ENCODE peak calls at places on chromosomes 11 and 22, in five cellular contexts. Q is esophagus muscularis mucosa, Y is prostate gland, U is spleen, X is sigmoid colon. S is an unnamed sample.

GRCh38 chr11:67413266-67413797 is 2.1 kb upstream of the CARNS1 start:
- DNase-seq in Q (no peak), Y (no peak), U (no peak), X (no peak), S (no peak)

GRCh38 chr11:121714356-121714755 is 261.6 kb upstream of the SORL1-AS1 start:
- DNase-seq in Q (no peak), Y (no peak), U (no peak), X (no peak), S (no peak)

GRCh38 chr11:79762271-79762935 is 321.6 kb upstream of the TENM4 start:
- DNase-seq in Q (no peak), Y (no peak), U (no peak), X (no peak), S (no peak)

GRCh38 chr22:36830601-36831000 is 13.8 kb upstream of the PVALB start:
- DNase-seq in Q (no peak), Y (no peak), U (no peak), X (no peak), S (no peak)

GRCh38 chr11:118572914-118573550 is 823 bp downstream of the ARCN1 start:
- DNase-seq in Q (peak; percentile 88), Y (peak; percentile 11), U (no peak), X (no peak), S (no peak)

GRCh38 chr11:18534230-18534629 is 7.5 kb upstream of the TSG101 start:
- DNase-seq in Q (no peak), Y (no peak), U (no peak), X (no peak), S (no peak)

GRCh38 chr22:35301370-35301874 is 1.7 kb downstream of the TOM1 start:
- DNase-seq in Q (no peak), Y (no peak), U (peak; percentile 81), X (peak; percentile 80), S (peak; percentile 39)

GRCh38 chr11:70606248-70606950 is 208.1 kb downstream of the CTTN start:
- DNase-seq in Q (no peak), Y (no peak), U (no peak), X (no peak), S (no peak)

GRCh38 chr22:38868886-38869381 is 3.1 kb downstream of the CBX6 start:
- DNase-seq in Q (no peak), Y (peak; percentile 74), U (peak; percentile 95), X (peak; percentile 88), S (peak; percentile 82)

GRCh38 chr22:48863965-48864538 is 963.6 kb downstream of the BRD1 start:
- DNase-seq in Q (no peak), Y (no peak), U (peak; percentile 63), X (peak; percentile 44), S (no peak)

GRCh38 chr11:93526058-93526633 is 17.0 kb downstream of the SMCO4 start:
- DNase-seq in Q (no peak), Y (no peak), U (no peak), X (no peak), S (no peak)

GRCh38 chr11:117597083-117597482 is 199.9 kb downstream of the DSCAML1 start:
- DNase-seq in Q (no peak), Y (no peak), U (no peak), X (peak; percentile 26), S (peak; percentile 19)

GRCh38 chr22:50544078-50544745 is 1.5 kb upstream of the KLHDC7B start:
- DNase-seq in Q (no peak), Y (peak; percentile 57), U (peak; percentile 97), X (peak; percentile 81), S (peak; percentile 91)

GRCh38 chr22:26502688-26503561 is 9.3 kb downstream of the TFIP11 start:
- DNase-seq in Q (no peak), Y (no peak), U (peak; percentile 84), X (no peak), S (peak; percentile 55)

GRCh38 chr11:88231894-88232482 is 56.7 kb upstream of the RAB38 start:
- DNase-seq in Q (no peak), Y (no peak), U (no peak), X (no peak), S (no peak)

GRCh38 chr11:63521896-63522295 is 14.7 kb upstream of the PLAAT4 start:
- DNase-seq in Q (no peak), Y (no peak), U (no peak), X (no peak), S (no peak)

GRCh38 chr22:46033256-46034200 is 56.6 kb upstream of the WNT7B start:
- DNase-seq in Q (no peak), Y (no peak), U (peak; percentile 25), X (no peak), S (no peak)

GRCh38 chr11:112004389-112004788 is 20.8 kb upstream of the DLAT start:
- DNase-seq in Q (no peak), Y (no peak), U (no peak), X (no peak), S (no peak)

GRCh38 chr11:131495417-131495816 is 125.0 kb downstream of the NTM start:
- DNase-seq in Q (no peak), Y (no peak), U (no peak), X (peak; percentile 89), S (peak; percentile 20)

GRCh38 chr22:24833881-24834495 is 28.0 kb downstream of the SGSM1 start:
- DNase-seq in Q (no peak), Y (no peak), U (peak; percentile 39), X (no peak), S (no peak)

GRCh38 chr11:76337469-76337868 is 43.5 kb downstream of the THAP12 start:
- DNase-seq in Q (no peak), Y (no peak), U (no peak), X (no peak), S (no peak)

GRCh38 chr11:76157891-76158290 is 48.4 kb downstream of the WNT11 start:
- DNase-seq in Q (no peak), Y (no peak), U (peak; percentile 47), X (no peak), S (no peak)

GRCh38 chr11:61037694-61038093 is 64.6 kb upstream of the CD5 start:
- DNase-seq in Q (no peak), Y (no peak), U (no peak), X (peak; percentile 53), S (no peak)

GRCh38 chr11:61042537-61042936 is 59.8 kb upstream of the CD5 start:
- DNase-seq in Q (no peak), Y (no peak), U (no peak), X (no peak), S (no peak)

GRCh38 chr11:61045271-61045670 is 57.0 kb upstream of the CD5 start:
- DNase-seq in Q (no peak), Y (no peak), U (no peak), X (no peak), S (no peak)

GRCh38 chr11:61041755-61042518 is 60.4 kb upstream of the CD5 start:
- DNase-seq in Q (no peak), Y (no peak), U (peak; percentile 93), X (no peak), S (peak; percentile 62)

DNA sequence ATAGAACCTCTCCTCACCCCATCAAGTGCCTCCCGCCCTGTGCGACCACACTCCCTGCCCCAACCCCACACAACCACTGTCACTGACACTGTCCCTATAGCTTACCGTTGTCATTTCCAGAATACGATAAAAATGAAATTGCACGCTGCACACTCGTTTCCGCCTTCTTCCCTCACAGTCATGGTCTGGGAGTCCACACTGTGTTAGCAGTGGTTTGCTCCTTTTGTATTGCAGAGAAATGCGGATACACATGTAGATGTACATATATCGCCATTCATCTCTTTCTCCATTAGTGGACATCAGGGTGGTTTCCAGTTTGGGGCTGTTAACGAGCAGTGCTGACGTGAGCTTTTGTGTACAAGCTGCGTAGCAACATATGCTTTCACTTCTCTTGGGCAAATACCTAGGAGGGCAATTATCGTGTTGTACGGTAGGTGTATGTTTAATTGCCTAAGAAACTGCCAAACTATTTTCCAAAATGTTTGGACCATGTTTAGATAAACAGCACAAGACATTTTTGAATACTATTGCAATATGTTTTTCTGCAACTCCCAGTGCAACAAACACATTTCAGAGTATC is 59.2 kb upstream of the CD5 start:
- DNase-seq in Q (no peak), Y (no peak), U (peak; percentile 68), X (no peak), S (no peak)
- TF ChIP-seq POLR2AphosphoS5 in Q (no peak), Y (no peak), U (no peak), X (no peak), S (no peak)

GRCh38 chr11:45876401-45876800 is 9.1 kb upstream of the MAPK8IP1 start:
- DNase-seq in Q (no peak), Y (no peak), U (no peak), X (no peak), S (no peak)

GRCh38 chr11:45880772-45881570 is 4.5 kb upstream of the MAPK8IP1 start:
- DNase-seq in Q (no peak), Y (no peak), U (no peak), X (peak; percentile 83), S (no peak)

GRCh38 chr11:45879803-45880685 is 5.4 kb upstream of the MAPK8IP1 start:
- DNase-seq in Q (no peak), Y (no peak), U (no peak), X (no peak), S (no peak)

GRCh38 chr11:45877221-45877620 is 8.2 kb upstream of the MAPK8IP1 start:
- DNase-seq in Q (no peak), Y (no peak), U (no peak), X (no peak), S (no peak)

DNA sequence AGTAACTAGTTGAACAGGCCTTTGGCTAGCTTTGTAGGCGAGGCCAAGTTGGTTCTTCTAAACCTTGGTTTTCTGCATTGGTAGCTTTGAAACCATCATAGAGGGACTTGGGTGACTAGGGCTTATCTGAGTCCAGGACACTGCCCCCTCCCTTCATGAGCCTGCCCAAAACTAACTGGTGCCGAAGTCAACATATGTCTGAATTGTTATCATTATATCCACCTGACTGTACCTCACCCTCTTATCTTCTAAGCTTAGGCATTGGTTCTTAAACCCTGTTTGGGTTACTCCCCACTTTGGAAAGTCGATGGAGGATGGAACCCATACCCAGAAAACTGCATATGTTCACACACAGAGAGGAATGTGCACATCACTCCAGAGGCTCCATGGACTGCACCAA is 7.6 kb upstream of the MAPK8IP1 start:
- DNase-seq in Q (no peak), Y (no peak), U (no peak), X (no peak), S (no peak)
- H3K36me3 ChIP-seq in Q (peaks cover 84% of the 10 kb centered on the region), Y (no peaks in the 10 kb centered on the region), U (peaks cover 100% of the 10 kb centered on the region), X (peaks cover 7% of the 10 kb centered on the region), S (peaks cover 34% of the 10 kb centered on the region)

GRCh38 chr11:44309483-44310197 is at the start of gene ALX4:
- DNase-seq in Q (no peak), Y (no peak), U (no peak), X (no peak), S (no peak)
- TF ChIP-seq POLR2AphosphoS5 in Q (no peak), Y (no peak), U (no peak), X (no peak), S (no peak)

DNA sequence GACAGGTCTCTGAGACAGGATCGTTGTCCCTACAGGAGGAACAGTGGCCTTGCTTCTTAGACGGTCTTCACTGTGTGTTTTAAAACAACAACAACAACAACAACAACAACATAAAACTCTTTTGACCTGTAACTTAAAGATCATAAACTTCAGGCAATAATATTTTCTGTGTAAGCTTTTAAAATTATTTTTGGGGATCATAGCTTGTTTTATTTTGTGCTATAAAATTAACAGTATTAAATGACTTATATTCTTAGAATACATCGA is 13.8 kb upstream of the AIFM3 start:
- DNase-seq in Q (no peak), Y (no peak), U (no peak), X (no peak), S (no peak)
- H3K36me3 ChIP-seq in Q (peaks cover 40% of the 10 kb centered on the region), Y (no peaks in the 10 kb centered on the region), U (peaks cover 62% of the 10 kb centered on the region), X (no peaks in the 10 kb centered on the region), S (no peaks in the 10 kb centered on the region)

S was measured in transverse colon.